ENCODE peak calls at places on chromosomes 1 and 21, in eight cellular contexts. M is WTC11, Q is GM23338, N is fibroblast of pulmonary artery, A is psoas muscle, E is lower leg skin, R is astrocyte of the spinal cord, H is sigmoid colon. Y is an unnamed sample.

GRCh38 chr21:43824250-43824882 is 35.0 kb downstream of the RRP1 start:
- DNase-seq in M (no peak), Q (no peak), N (peak; percentile 47), A (no peak), E (no peak), R (peak; percentile 35), H (peak; percentile 51), Y (no peak)

GRCh38 chr1:209048961-209049669 is 534.4 kb upstream of the CAMK1G start:
- DNase-seq in M (no peak), Q (peak; percentile 12), N (peak; percentile 4), A (no peak), E (no peak), R (peak; percentile 43), H (no peak), Y (no peak)

GRCh38 chr1:32334864-32335618 is 992 bp downstream of the MARCKSL1 start:
- DNase-seq in M (peak; percentile 33), Q (peak; percentile 55), N (peak; percentile 49), A (peak; percentile 61), E (no peak), R (no peak), H (peak; percentile 77), Y (peak; percentile 61)

GRCh38 chr1:230992100-230992774 is 13.3 kb downstream of the ARV1 start:
- DNase-seq in M (no peak), Q (no peak), N (no peak), A (no peak), E (no peak), R (no peak), H (no peak), Y (no peak)

GRCh38 chr1:206924549-206925115 is 2.9 kb upstream of the FCMR start:
- DNase-seq in M (no peak), Q (no peak), N (no peak), A (no peak), E (no peak), R (no peak), H (no peak), Y (no peak)

GRCh38 chr1:89525169-89525855 is 683 bp downstream of the LRRC8B start:
- DNase-seq in M (peak; percentile 69), Q (peak; percentile 73), N (no peak), A (peak; percentile 72), E (peak; percentile 33), R (no peak), H (peak; percentile 69), Y (peak; percentile 39)

GRCh38 chr1:159996653-159997052 is 35.1 kb downstream of the PIGM start:
- DNase-seq in M (no peak), Q (no peak), N (peak; percentile 83), A (no peak), E (no peak), R (peak; percentile 91), H (no peak), Y (no peak)

GRCh38 chr1:15103906-15104305 is 49.6 kb upstream of the TMEM51 start:
- DNase-seq in M (no peak), Q (no peak), N (no peak), A (no peak), E (no peak), R (no peak), H (no peak), Y (no peak)

GRCh38 chr1:96771847-96772246 is 50.3 kb downstream of the PTBP2 start:
- DNase-seq in M (no peak), Q (no peak), N (no peak), A (no peak), E (no peak), R (no peak), H (no peak), Y (no peak)

GRCh38 chr1:85278853-85279314 is 2.5 kb upstream of the BCL10 start:
- DNase-seq in M (no peak), Q (no peak), N (peak; percentile 92), A (no peak), E (peak; percentile 73), R (peak; percentile 92), H (no peak), Y (no peak)

GRCh38 chr1:167443757-167444156 is 74.6 kb downstream of the CD247 start:
- DNase-seq in M (no peak), Q (no peak), N (no peak), A (no peak), E (no peak), R (no peak), H (no peak), Y (no peak)

GRCh38 chr1:96660503-96660902 is 61.1 kb upstream of the PTBP2 start:
- DNase-seq in M (no peak), Q (no peak), N (peak; percentile 45), A (no peak), E (no peak), R (peak; percentile 22), H (no peak), Y (no peak)

GRCh38 chr1:44842763-44843655 is at the start of gene PTCH2:
- DNase-seq in M (peak; percentile 91), Q (peak; percentile 96), N (peak; percentile 67), A (peak; percentile 85), E (no peak), R (peak; percentile 73), H (peak; percentile 93), Y (peak; percentile 95)

DNA sequence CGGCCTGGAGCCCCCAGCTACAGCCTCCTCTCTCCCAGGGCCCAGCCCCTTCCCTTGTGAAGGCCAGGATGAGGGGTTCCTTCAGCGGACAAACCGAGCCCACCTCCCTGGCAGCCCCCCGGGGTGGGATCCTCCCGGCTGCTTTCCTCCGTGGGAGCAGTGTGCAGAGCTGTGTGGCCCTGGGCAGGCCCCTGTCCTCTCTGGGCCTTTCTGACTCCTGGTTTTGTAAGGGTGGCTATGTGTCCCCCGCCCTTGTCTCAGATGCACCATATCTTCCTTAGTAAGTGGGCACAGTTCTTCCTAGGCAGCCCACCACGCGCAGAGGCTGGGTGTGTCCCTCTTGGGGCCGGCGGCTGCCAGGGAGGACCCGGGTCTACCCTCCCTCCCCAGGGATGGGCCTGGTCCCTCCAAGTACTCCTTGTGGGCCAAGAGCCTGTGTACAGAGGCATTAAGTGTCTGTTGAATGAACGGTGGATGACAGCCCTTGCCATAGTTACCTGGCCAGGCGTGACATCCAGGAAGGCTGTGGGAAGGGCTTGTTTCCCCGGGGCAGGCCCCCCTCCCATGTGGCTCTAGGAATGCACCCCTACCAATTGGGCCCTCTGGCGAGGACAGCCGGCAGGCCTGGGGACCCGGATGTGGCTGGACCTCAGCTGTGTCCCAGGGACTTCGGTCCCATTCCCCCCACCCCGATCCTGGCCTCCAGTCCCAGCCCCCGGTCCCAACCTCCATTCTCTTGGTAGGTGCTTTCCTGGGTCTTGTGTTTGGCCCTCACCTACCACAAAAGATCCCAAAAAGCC is 3.9 kb downstream of the SMIM1 start:
- DNase-seq in M (no peak), Q (no peak), N (no peak), A (no peak), E (no peak), R (no peak), H (no peak), Y (no peak)
- TF ChIP-seq CTCF in M (no peak), Q (no peak), N (no peak), A (no peak), E (no peak), R (no peak), H (no peak), Y (no peak)

GRCh38 chr21:40318371-40318770 is 451.1 kb downstream of the PCP4 start:
- DNase-seq in M (no peak), Q (no peak), N (no peak), A (no peak), E (no peak), R (no peak), H (no peak), Y (no peak)

GRCh38 chr21:40315647-40316046 is 448.4 kb downstream of the PCP4 start:
- DNase-seq in M (no peak), Q (no peak), N (no peak), A (no peak), E (no peak), R (no peak), H (no peak), Y (no peak)
- TF ChIP-seq CTCF in M (no peak), Q (no peak), N (no peak), A (no peak), E (no peak), R (no peak), H (no peak), Y (no peak)

GRCh38 chr1:185812934-185813333 is 78.7 kb downstream of the HMCN1 start:
- DNase-seq in M (no peak), Q (no peak), N (no peak), A (no peak), E (no peak), R (no peak), H (no peak), Y (no peak)
- TF ChIP-seq CTCF in M (no peak), Q (no peak), N (no peak), A (no peak), E (no peak), R (no peak), H (no peak), Y (no peak)

DNA sequence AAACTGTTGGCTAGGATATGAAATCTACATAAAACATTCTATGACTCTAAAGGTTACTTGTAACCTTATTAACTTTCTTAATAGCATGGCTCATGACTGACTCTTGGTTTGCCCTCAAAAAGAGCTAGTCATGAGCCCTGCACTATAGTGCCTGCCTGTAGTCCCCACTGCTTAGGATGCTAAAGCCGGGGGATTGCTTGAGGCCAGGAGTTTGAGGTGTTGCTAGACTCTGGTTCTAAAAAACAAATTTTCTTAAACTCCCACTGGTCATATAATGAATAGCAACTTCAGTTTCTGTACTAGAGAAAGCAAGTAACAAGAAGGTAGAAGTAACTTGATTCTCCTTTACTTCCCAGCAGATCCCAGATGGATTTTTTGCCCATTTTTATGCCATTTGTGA is 15.8 kb upstream of the NEXN start:
- DNase-seq in M (no peak), Q (no peak), N (no peak), A (no peak), E (no peak), R (no peak), H (no peak), Y (no peak)
- TF ChIP-seq CTCF in M (no peak), Q (no peak), N (no peak), A (no peak), E (no peak), R (no peak), H (no peak), Y (no peak)

DNA sequence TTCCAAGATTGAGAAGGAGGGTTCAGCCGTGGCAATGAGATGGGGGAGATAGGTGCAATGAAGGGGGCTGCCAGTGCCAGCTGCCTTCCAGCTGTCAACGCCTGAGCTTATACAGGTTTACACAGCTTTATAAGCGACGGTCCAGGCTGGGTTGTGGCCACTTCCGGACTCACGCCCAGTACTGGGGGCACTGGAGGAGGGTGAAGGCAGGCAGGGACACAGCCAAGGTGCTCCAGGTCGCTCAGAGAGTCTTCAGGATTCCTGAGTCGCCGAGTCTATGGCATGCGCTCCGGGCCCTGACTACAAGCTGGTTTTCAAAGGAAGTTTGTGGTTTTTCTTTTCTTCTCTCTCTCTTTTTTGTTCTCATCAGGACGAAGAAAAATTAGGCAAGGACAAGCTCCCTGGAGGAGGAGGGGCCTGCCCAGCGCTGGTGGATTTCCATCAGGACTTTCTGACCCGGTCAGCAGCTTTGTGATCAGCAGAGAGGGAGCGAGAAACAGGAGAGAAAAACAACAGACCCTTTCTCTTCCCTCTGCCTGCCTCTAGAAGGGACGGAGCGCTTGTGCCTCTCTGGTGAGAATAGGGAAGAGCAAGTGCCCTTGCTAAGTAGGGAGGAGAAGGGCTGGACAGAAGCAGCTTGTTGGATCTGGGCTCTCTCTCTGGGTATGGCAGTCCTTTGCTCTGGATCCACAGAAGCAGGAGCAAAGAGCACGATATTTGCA is at the start of gene MINDY1:
- DNase-seq in M (peak; percentile 73), Q (peak; percentile 94), N (peak; percentile 90), A (peak; percentile 78), E (peak; percentile 78), R (peak; percentile 88), H (peak; percentile 90), Y (peak; percentile 64)
- TF ChIP-seq CTCF in M (no peak), Q (peak; percentile 61), N (peak; percentile 67), A (peak; percentile 50), E (no peak), R (peak; percentile 70), H (peak; percentile 51), Y (no peak)

GRCh38 chr1:91651671-91652071 is 151.0 kb downstream of the CDC7 start:
- DNase-seq in M (peak; percentile 17), Q (no peak), N (peak; percentile 84), A (peak; percentile 76), E (peak; percentile 54), R (peak; percentile 45), H (peak; percentile 76), Y (no peak)
- TF ChIP-seq CTCF in M (no peak), Q (no peak), N (no peak), A (no peak), E (no peak), R (no peak), H (no peak), Y (no peak)